ENCODE peak calls at places on chromosomes 1 and 21, in six cellular contexts. One of them, this sample, is unnamed.

GRCh38 chr21:40516336-40516735 is 330.6 kb downstream of the DSCAM start:
- DNase-seq in NCI-H2171: no peak
- DNase-seq in smooth muscle cell of the brain vasculature: no peak
- DNase-seq in NCI-H2029: peak; percentile 11
- DNase-seq in activated CD4-positive, CD25-positive, alpha-beta regulatory T cell treated with anti-CD3 and anti-CD28 coated beads, Interleukin-2, amount 50 U/mL, for 16 hours: no peak
- DNase-seq in stimulated activated CD8-positive, alpha-beta memory T cell treated with anti-CD3 and anti-CD28 coated beads, Interleukin-2, amount 100 ng/mL, for 1 hour: no peak
- DNase-seq in this sample: no peak

GRCh38 chr1:10170362-10170665 is 40.1 kb upstream of the KIF1B start:
- DNase-seq in smooth muscle cell of the brain vasculature: no peak
- DNase-seq in activated CD4-positive, CD25-positive, alpha-beta regulatory T cell treated with anti-CD3 and anti-CD28 coated beads, Interleukin-2, amount 50 U/mL, for 16 hours: no peak
- DNase-seq in NCI-H2171: no peak
- DNase-seq in NCI-H2029: no peak
- DNase-seq in stimulated activated CD8-positive, alpha-beta memory T cell treated with anti-CD3 and anti-CD28 coated beads, Interleukin-2, amount 100 ng/mL, for 1 hour: no peak
- DNase-seq in this sample: no peak

GRCh38 chr21:44593598-44594405 is 1.5 kb upstream of the KRTAP10-6 start:
- DNase-seq in NCI-H2171: no peak
- DNase-seq in stimulated activated CD8-positive, alpha-beta memory T cell treated with anti-CD3 and anti-CD28 coated beads, Interleukin-2, amount 100 ng/mL, for 1 hour: no peak
- DNase-seq in activated CD4-positive, CD25-positive, alpha-beta regulatory T cell treated with anti-CD3 and anti-CD28 coated beads, Interleukin-2, amount 50 U/mL, for 16 hours: no peak
- DNase-seq in smooth muscle cell of the brain vasculature: no peak
- DNase-seq in NCI-H2029: no peak
- DNase-seq in this sample: peak; percentile 35

GRCh38 chr1:24506706-24507422 is 4.2 kb downstream of the RCAN3 start:
- DNase-seq in stimulated activated CD8-positive, alpha-beta memory T cell treated with anti-CD3 and anti-CD28 coated beads, Interleukin-2, amount 100 ng/mL, for 1 hour: no peak
- DNase-seq in NCI-H2029: no peak
- DNase-seq in activated CD4-positive, CD25-positive, alpha-beta regulatory T cell treated with anti-CD3 and anti-CD28 coated beads, Interleukin-2, amount 50 U/mL, for 16 hours: no peak
- DNase-seq in smooth muscle cell of the brain vasculature: no peak
- DNase-seq in NCI-H2171: no peak
- DNase-seq in this sample: no peak

GRCh38 chr1:46605242-46605641 is 1.2 kb upstream of the MKNK1 start:
- DNase-seq in smooth muscle cell of the brain vasculature: no peak
- DNase-seq in NCI-H2029: no peak
- DNase-seq in NCI-H2171: no peak
- DNase-seq in activated CD4-positive, CD25-positive, alpha-beta regulatory T cell treated with anti-CD3 and anti-CD28 coated beads, Interleukin-2, amount 50 U/mL, for 16 hours: no peak
- DNase-seq in stimulated activated CD8-positive, alpha-beta memory T cell treated with anti-CD3 and anti-CD28 coated beads, Interleukin-2, amount 100 ng/mL, for 1 hour: no peak
- DNase-seq in this sample: no peak

GRCh38 chr1:3564921-3565831 is 46.1 kb downstream of the MEGF6 start:
- DNase-seq in activated CD4-positive, CD25-positive, alpha-beta regulatory T cell treated with anti-CD3 and anti-CD28 coated beads, Interleukin-2, amount 50 U/mL, for 16 hours: no peak
- DNase-seq in smooth muscle cell of the brain vasculature: no peak
- DNase-seq in NCI-H2171: no peak
- DNase-seq in NCI-H2029: no peak
- DNase-seq in stimulated activated CD8-positive, alpha-beta memory T cell treated with anti-CD3 and anti-CD28 coated beads, Interleukin-2, amount 100 ng/mL, for 1 hour: no peak
- DNase-seq in this sample: peak; percentile 90

GRCh38 chr1:243440406-243440805 is 184.6 kb downstream of the SDCCAG8 start:
- DNase-seq in NCI-H2171: no peak
- DNase-seq in stimulated activated CD8-positive, alpha-beta memory T cell treated with anti-CD3 and anti-CD28 coated beads, Interleukin-2, amount 100 ng/mL, for 1 hour: no peak
- DNase-seq in smooth muscle cell of the brain vasculature: no peak
- DNase-seq in activated CD4-positive, CD25-positive, alpha-beta regulatory T cell treated with anti-CD3 and anti-CD28 coated beads, Interleukin-2, amount 50 U/mL, for 16 hours: no peak
- DNase-seq in NCI-H2029: no peak
- DNase-seq in this sample: no peak

GRCh38 chr1:197857477-197857876 is 45.0 kb upstream of the C1orf53 start:
- DNase-seq in NCI-H2029: no peak
- DNase-seq in smooth muscle cell of the brain vasculature: no peak
- DNase-seq in stimulated activated CD8-positive, alpha-beta memory T cell treated with anti-CD3 and anti-CD28 coated beads, Interleukin-2, amount 100 ng/mL, for 1 hour: no peak
- DNase-seq in activated CD4-positive, CD25-positive, alpha-beta regulatory T cell treated with anti-CD3 and anti-CD28 coated beads, Interleukin-2, amount 50 U/mL, for 16 hours: no peak
- DNase-seq in NCI-H2171: no peak
- DNase-seq in this sample: no peak

GRCh38 chr1:156245451-156246232 is 2.2 kb downstream of the PAQR6 start:
- DNase-seq in stimulated activated CD8-positive, alpha-beta memory T cell treated with anti-CD3 and anti-CD28 coated beads, Interleukin-2, amount 100 ng/mL, for 1 hour: no peak
- DNase-seq in smooth muscle cell of the brain vasculature: no peak
- DNase-seq in NCI-H2171: no peak
- DNase-seq in activated CD4-positive, CD25-positive, alpha-beta regulatory T cell treated with anti-CD3 and anti-CD28 coated beads, Interleukin-2, amount 50 U/mL, for 16 hours: no peak
- DNase-seq in NCI-H2029: peak; percentile 19
- DNase-seq in this sample: no peak

This sample was measured in HuH-7.